ENCODE peak calls at places on chromosome 1, in nine cellular contexts. One of them, this sample, is unnamed.

GRCh38 chr1:221987860-221988520 is 246.1 kb upstream of the DUSP10 start:
- DNase-seq in mammary epithelial cell: peak; percentile 99
- DNase-seq in NB4: peak; percentile 19
- DNase-seq in NCI-H2081: no peak
- DNase-seq in occipital lobe: no peak
- DNase-seq in H4: no peak
- DNase-seq in NCI-H524: peak; percentile 55
- DNase-seq in iris pigment epithelial cell: peak; percentile 83
- DNase-seq in cardiac muscle cell: peak; percentile 59
- DNase-seq in this sample: no peak

GRCh38 chr1:8373547-8374270 is 55.8 kb downstream of the SLC45A1 start:
- DNase-seq in cardiac muscle cell: peak; percentile 85
- DNase-seq in NCI-H524: peak; percentile 67
- DNase-seq in iris pigment epithelial cell: peak; percentile 83
- DNase-seq in NCI-H2081: no peak
- DNase-seq in mammary epithelial cell: peak; percentile 63
- DNase-seq in NB4: no peak
- DNase-seq in H4: peak; percentile 45
- DNase-seq in occipital lobe: peak; percentile 73
- DNase-seq in this sample: no peak

GRCh38 chr1:85109475-85109874 is 61.2 kb upstream of the MCOLN3 start:
- DNase-seq in cardiac muscle cell: peak; percentile 82
- DNase-seq in occipital lobe: peak; percentile 4
- DNase-seq in mammary epithelial cell: peak; percentile 35
- DNase-seq in NCI-H524: peak; percentile 6
- DNase-seq in H4: peak; percentile 41
- DNase-seq in NB4: peak; percentile 66
- DNase-seq in iris pigment epithelial cell: peak; percentile 79
- DNase-seq in NCI-H2081: peak; percentile 60
- DNase-seq in this sample: peak; percentile 26

GRCh38 chr1:201636581-201636980 is 97.7 kb downstream of the NAV1 start:
- DNase-seq in NCI-H524: no peak
- DNase-seq in NCI-H2081: no peak
- DNase-seq in occipital lobe: no peak
- DNase-seq in iris pigment epithelial cell: peak; percentile 89
- DNase-seq in NB4: no peak
- DNase-seq in H4: peak; percentile 48
- DNase-seq in mammary epithelial cell: no peak
- DNase-seq in cardiac muscle cell: peak; percentile 50
- DNase-seq in this sample: no peak

GRCh38 chr1:205172729-205173366 is 38.7 kb downstream of the DSTYK start:
- DNase-seq in NCI-H2081: no peak
- DNase-seq in NCI-H524: no peak
- DNase-seq in cardiac muscle cell: peak; percentile 86
- DNase-seq in occipital lobe: no peak
- DNase-seq in iris pigment epithelial cell: peak; percentile 99
- DNase-seq in NB4: no peak
- DNase-seq in mammary epithelial cell: peak; percentile 91
- DNase-seq in H4: peak; percentile 87
- DNase-seq in this sample: peak; percentile 16

GRCh38 chr1:40133122-40133665 is 28.0 kb upstream of the RLF start:
- DNase-seq in cardiac muscle cell: peak; percentile 41
- DNase-seq in occipital lobe: no peak
- DNase-seq in NCI-H524: no peak
- DNase-seq in NB4: no peak
- DNase-seq in H4: no peak
- DNase-seq in NCI-H2081: no peak
- DNase-seq in mammary epithelial cell: no peak
- DNase-seq in iris pigment epithelial cell: peak; percentile 24
- DNase-seq in this sample: no peak

GRCh38 chr1:223201967-223202366 is 58.9 kb upstream of the TLR5 start:
- DNase-seq in H4: no peak
- DNase-seq in occipital lobe: no peak
- DNase-seq in mammary epithelial cell: peak; percentile 28
- DNase-seq in cardiac muscle cell: no peak
- DNase-seq in NB4: no peak
- DNase-seq in iris pigment epithelial cell: no peak
- DNase-seq in NCI-H2081: no peak
- DNase-seq in NCI-H524: no peak
- DNase-seq in this sample: no peak

GRCh38 chr1:842816-843215 is 80.9 kb upstream of the SAMD11 start:
- DNase-seq in iris pigment epithelial cell: no peak
- DNase-seq in occipital lobe: no peak
- DNase-seq in NCI-H524: no peak
- DNase-seq in cardiac muscle cell: no peak
- DNase-seq in mammary epithelial cell: no peak
- DNase-seq in NB4: no peak
- DNase-seq in H4: no peak
- DNase-seq in NCI-H2081: no peak
- DNase-seq in this sample: no peak

GRCh38 chr1:213014642-213015041 is 1.0 kb downstream of the ANGEL2 start:
- DNase-seq in occipital lobe: no peak
- DNase-seq in NB4: peak; percentile 68
- DNase-seq in mammary epithelial cell: peak; percentile 5
- DNase-seq in NCI-H2081: peak; percentile 27
- DNase-seq in iris pigment epithelial cell: peak; percentile 47
- DNase-seq in H4: no peak
- DNase-seq in cardiac muscle cell: peak; percentile 45
- DNase-seq in NCI-H524: no peak
- DNase-seq in this sample: no peak

GRCh38 chr1:51321924-51322280 is 8.5 kb downstream of the TTC39A start:
- DNase-seq in NB4: no peak
- DNase-seq in iris pigment epithelial cell: no peak
- DNase-seq in H4: no peak
- DNase-seq in NCI-H2081: no peak
- DNase-seq in cardiac muscle cell: no peak
- DNase-seq in mammary epithelial cell: no peak
- DNase-seq in NCI-H524: no peak
- DNase-seq in occipital lobe: no peak
- DNase-seq in this sample: no peak

GRCh38 chr1:33155877-33156538 is 25.8 kb downstream of the TRIM62 start:
- DNase-seq in NCI-H524: no peak
- DNase-seq in NCI-H2081: no peak
- DNase-seq in H4: no peak
- DNase-seq in occipital lobe: no peak
- DNase-seq in mammary epithelial cell: no peak
- DNase-seq in NB4: no peak
- DNase-seq in cardiac muscle cell: no peak
- DNase-seq in iris pigment epithelial cell: no peak
- DNase-seq in this sample: no peak

GRCh38 chr1:115764541-115764940 is 4.0 kb downstream of the CASQ2 start:
- DNase-seq in NCI-H2081: peak; percentile 4
- DNase-seq in iris pigment epithelial cell: peak; percentile 39
- DNase-seq in NCI-H524: peak; percentile 33
- DNase-seq in occipital lobe: no peak
- DNase-seq in NB4: peak; percentile 34
- DNase-seq in mammary epithelial cell: peak; percentile 42
- DNase-seq in cardiac muscle cell: peak; percentile 62
- DNase-seq in H4: peak; percentile 8
- DNase-seq in this sample: no peak

GRCh38 chr1:26159113-26160039 is 497 bp downstream of the FAM110D start:
- DNase-seq in NCI-H2081: no peak
- DNase-seq in mammary epithelial cell: no peak
- DNase-seq in NB4: no peak
- DNase-seq in H4: no peak
- DNase-seq in NCI-H524: no peak
- DNase-seq in iris pigment epithelial cell: no peak
- DNase-seq in occipital lobe: no peak
- DNase-seq in cardiac muscle cell: no peak
- DNase-seq in this sample: no peak

GRCh38 chr1:97350662-97351061 is 570.2 kb downstream of the DPYD start:
- DNase-seq in mammary epithelial cell: no peak
- DNase-seq in cardiac muscle cell: no peak
- DNase-seq in H4: no peak
- DNase-seq in NCI-H2081: no peak
- DNase-seq in iris pigment epithelial cell: peak; percentile 73
- DNase-seq in NCI-H524: no peak
- DNase-seq in occipital lobe: no peak
- DNase-seq in NB4: peak; percentile 3
- DNase-seq in this sample: no peak

GRCh38 chr1:18305182-18305795 is 175.4 kb upstream of the KLHDC7A start:
- DNase-seq in cardiac muscle cell: no peak
- DNase-seq in occipital lobe: no peak
- DNase-seq in NCI-H2081: no peak
- DNase-seq in NB4: no peak
- DNase-seq in mammary epithelial cell: no peak
- DNase-seq in iris pigment epithelial cell: no peak
- DNase-seq in H4: no peak
- DNase-seq in NCI-H524: no peak
- DNase-seq in this sample: no peak

GRCh38 chr1:43405219-43405875 is 15.6 kb downstream of the SZT2 start:
- DNase-seq in NCI-H524: no peak
- DNase-seq in occipital lobe: no peak
- DNase-seq in cardiac muscle cell: peak; percentile 44
- DNase-seq in mammary epithelial cell: no peak
- DNase-seq in H4: no peak
- DNase-seq in iris pigment epithelial cell: peak; percentile 66
- DNase-seq in NCI-H2081: no peak
- DNase-seq in NB4: no peak
- DNase-seq in this sample: no peak

GRCh38 chr1:179448429-179449149 is 82.8 kb downstream of the AXDND1 start:
- DNase-seq in H4: no peak
- DNase-seq in mammary epithelial cell: no peak
- DNase-seq in NCI-H524: no peak
- DNase-seq in iris pigment epithelial cell: no peak
- DNase-seq in NCI-H2081: no peak
- DNase-seq in NB4: no peak
- DNase-seq in occipital lobe: no peak
- DNase-seq in cardiac muscle cell: peak; percentile 13
- DNase-seq in this sample: no peak

GRCh38 chr1:39163469-39163868 is 41.0 kb upstream of the MACF1 start:
- DNase-seq in occipital lobe: no peak
- DNase-seq in iris pigment epithelial cell: no peak
- DNase-seq in NCI-H2081: no peak
- DNase-seq in NB4: no peak
- DNase-seq in mammary epithelial cell: no peak
- DNase-seq in NCI-H524: no peak
- DNase-seq in cardiac muscle cell: no peak
- DNase-seq in H4: no peak
- DNase-seq in this sample: no peak

GRCh38 chr1:34019741-34020552 is 145.1 kb downstream of the CSMD2 start:
- DNase-seq in occipital lobe: no peak
- DNase-seq in mammary epithelial cell: no peak
- DNase-seq in cardiac muscle cell: no peak
- DNase-seq in NB4: no peak
- DNase-seq in NCI-H524: no peak
- DNase-seq in H4: no peak
- DNase-seq in NCI-H2081: no peak
- DNase-seq in iris pigment epithelial cell: no peak
- DNase-seq in this sample: no peak

This sample was measured in 8988T.